ENCODE peak calls at places on chromosome 20, in four cellular contexts. T is hypothalamus, O is cardiac fibroblast, P is body of pancreas. R is an unnamed sample.

GRCh38 chr20:57500235-57500634 is 24.7 kb downstream of the CTCFL start:
- DNase-seq in T (no peak), O (no peak), P (no peak), R (no peak)

GRCh38 chr20:1656844-1657243 is 735 bp downstream of the SIRPG start:
- DNase-seq in T (no peak), O (no peak), P (no peak), R (no peak)

GRCh38 chr20:34473262-34473883 is 42.8 kb upstream of the DYNLRB1 start:
- DNase-seq in T (no peak), O (peak), P (peak), R (peak)

GRCh38 chr20:63128367-63128766 is 87.6 kb downstream of the YTHDF1 start:
- DNase-seq in T (no peak), O (no peak), P (no peak), R (no peak)

GRCh38 chr20:35551485-35551884 is 9.6 kb downstream of the ERGIC3 start:
- DNase-seq in T (no peak), O (peak), P (no peak), R (no peak)

GRCh38 chr20:49185071-49185757 is 2.9 kb downstream of the STAU1 start:
- DNase-seq in T (no peak), O (no peak), P (no peak), R (no peak)

GRCh38 chr20:44411020-44411756 is 55.7 kb downstream of the HNF4A start:
- DNase-seq in T (no peak), O (no peak), P (peak), R (no peak)

GRCh38 chr20:32059189-32059588 is 7.1 kb downstream of the HCK start:
- DNase-seq in T (no peak), O (no peak), P (no peak), R (no peak)

GRCh38 chr20:38111366-38112232 is 53.5 kb downstream of the TGM2 start:
- DNase-seq in T (no peak), O (no peak), P (no peak), R (no peak)

GRCh38 chr20:63151554-63152321 is 64.2 kb downstream of the YTHDF1 start:
- DNase-seq in T (no peak), O (peak), P (peak), R (no peak)

GRCh38 chr20:48759631-48760245 is 68.1 kb downstream of the PREX1 start:
- DNase-seq in T (no peak), O (no peak), P (no peak), R (no peak)

GRCh38 chr20:4998160-4998651 is 3.1 kb downstream of the SLC23A2 start:
- DNase-seq in T (no peak), O (no peak), P (no peak), R (no peak)

GRCh38 chr20:59120491-59120890 is 43.1 kb upstream of the ZNF831 start:
- DNase-seq in T (no peak), O (no peak), P (no peak), R (no peak)

GRCh38 chr20:38167851-38168760 is 3.0 kb upstream of the TGM2 start:
- DNase-seq in T (no peak), O (peak), P (peak), R (peak)

GRCh38 chr20:1949711-1950110 is 44.1 kb downstream of the PDYN start:
- DNase-seq in T (no peak), O (no peak), P (no peak), R (no peak)

GRCh38 chr20:818001-818664 is 15.4 kb upstream of the FAM110A start:
- DNase-seq in T (no peak), O (no peak), P (no peak), R (peak)

GRCh38 chr20:63518351-63518861 is 2.2 kb upstream of the PPDPF start:
- DNase-seq in T (no peak), O (no peak), P (no peak), R (no peak)

GRCh38 chr20:22411568-22412450 is 172.6 kb downstream of the FOXA2 start:
- DNase-seq in T (no peak), O (peak), P (peak), R (peak)

GRCh38 chr20:20530428-20531151 is 162.7 kb downstream of the INSM1 start:
- DNase-seq in T (no peak), O (no peak), P (no peak), R (no peak)